ENCODE peak calls at places on chromosomes 13 and 19, in ten cellular contexts. One of them, this sample, is unnamed.

GRCh38 chr19:43534811-43535761 is 2.1 kb downstream of the ZNF575 start:
- DNase-seq in neuronal stem cell: peak
- DNase-seq in A549: peak
- DNase-seq in NB4: peak
- DNase-seq in K562: peak
- DNase-seq in HAP-1: peak
- DNase-seq in transverse colon: peak
- DNase-seq in ovary: peak
- DNase-seq in right lobe of liver: peak
- DNase-seq in uterus: peak
- DNase-seq in this sample: peak

GRCh38 chr13:51919531-51919930 is 57.8 kb downstream of the CCDC70 start:
- DNase-seq in neuronal stem cell: no peak
- DNase-seq in A549: no peak
- DNase-seq in NB4: no peak
- DNase-seq in K562: no peak
- DNase-seq in HAP-1: no peak
- DNase-seq in transverse colon: no peak
- DNase-seq in ovary: no peak
- DNase-seq in right lobe of liver: no peak
- DNase-seq in uterus: no peak
- DNase-seq in this sample: no peak

GRCh38 chr19:53432088-53432661 is 391 bp downstream of the ZNF761 start:
- DNase-seq in neuronal stem cell: peak
- DNase-seq in A549: no peak
- DNase-seq in NB4: peak
- DNase-seq in K562: peak
- DNase-seq in HAP-1: peak
- DNase-seq in transverse colon: peak
- DNase-seq in ovary: peak
- DNase-seq in right lobe of liver: peak
- DNase-seq in uterus: no peak
- DNase-seq in this sample: peak

GRCh38 chr13:110629735-110630134 is 14.4 kb downstream of the NAXD start:
- DNase-seq in neuronal stem cell: no peak
- DNase-seq in A549: no peak
- DNase-seq in NB4: no peak
- DNase-seq in K562: no peak
- DNase-seq in HAP-1: no peak
- DNase-seq in transverse colon: no peak
- DNase-seq in ovary: peak
- DNase-seq in right lobe of liver: no peak
- DNase-seq in uterus: no peak
- DNase-seq in this sample: no peak

GRCh38 chr13:50365683-50366391 is 350.6 kb downstream of the KCNRG start:
- DNase-seq in neuronal stem cell: no peak
- DNase-seq in A549: no peak
- DNase-seq in NB4: peak
- DNase-seq in K562: no peak
- DNase-seq in HAP-1: peak
- DNase-seq in transverse colon: peak
- DNase-seq in ovary: no peak
- DNase-seq in right lobe of liver: no peak
- DNase-seq in uterus: no peak
- DNase-seq in this sample: no peak

GRCh38 chr13:102203718-102204117 is 198.1 kb downstream of the FGF14 start:
- DNase-seq in neuronal stem cell: no peak
- DNase-seq in A549: no peak
- DNase-seq in NB4: no peak
- DNase-seq in K562: no peak
- DNase-seq in HAP-1: no peak
- DNase-seq in transverse colon: no peak
- DNase-seq in ovary: no peak
- DNase-seq in right lobe of liver: no peak
- DNase-seq in uterus: no peak
- DNase-seq in this sample: no peak

GRCh38 chr19:602391-603301 is 13.0 kb downstream of the HCN2 start:
- DNase-seq in neuronal stem cell: no peak
- DNase-seq in A549: no peak
- DNase-seq in NB4: no peak
- DNase-seq in K562: no peak
- DNase-seq in HAP-1: no peak
- DNase-seq in transverse colon: no peak
- DNase-seq in ovary: no peak
- DNase-seq in right lobe of liver: no peak
- DNase-seq in uterus: no peak
- DNase-seq in this sample: no peak

GRCh38 chr13:89846890-89847585 is 1500.4 kb upstream of the MIR17HG start:
- DNase-seq in neuronal stem cell: no peak
- DNase-seq in A549: no peak
- DNase-seq in NB4: no peak
- DNase-seq in K562: no peak
- DNase-seq in HAP-1: no peak
- DNase-seq in transverse colon: no peak
- DNase-seq in ovary: no peak
- DNase-seq in right lobe of liver: no peak
- DNase-seq in uterus: no peak
- DNase-seq in this sample: no peak

GRCh38 chr13:113759525-113760137 is 605 bp downstream of the TMEM255B start:
- DNase-seq in neuronal stem cell: peak
- DNase-seq in A549: peak
- DNase-seq in NB4: no peak
- DNase-seq in K562: no peak
- DNase-seq in HAP-1: peak
- DNase-seq in transverse colon: no peak
- DNase-seq in ovary: peak
- DNase-seq in right lobe of liver: no peak
- DNase-seq in uterus: peak
- DNase-seq in this sample: peak

DNA sequence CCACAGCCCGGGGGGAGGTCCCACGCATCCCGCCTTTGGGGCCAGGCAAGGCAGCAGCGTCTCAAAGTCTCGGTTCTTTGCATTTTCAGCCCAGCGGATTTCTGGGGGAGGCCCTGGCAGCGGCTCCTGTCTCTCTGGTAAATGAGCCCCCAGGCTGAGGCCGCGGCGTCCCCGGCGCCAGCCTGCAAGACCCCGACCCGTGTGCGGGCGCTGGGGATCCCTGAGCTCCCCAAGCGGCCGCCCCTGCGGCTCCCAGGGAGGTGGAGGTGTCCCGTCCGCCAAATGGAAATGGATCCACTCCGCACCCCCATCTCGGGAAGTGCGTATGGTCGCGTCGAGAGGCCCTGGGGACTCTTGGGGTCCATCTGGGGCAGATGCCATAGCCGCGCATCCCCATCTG is 47.1 kb downstream of the COMP start:
- DNase-seq in neuronal stem cell: no peak
- DNase-seq in A549: no peak
- DNase-seq in NB4: no peak
- DNase-seq in K562: no peak
- DNase-seq in HAP-1: no peak
- DNase-seq in transverse colon: no peak
- DNase-seq in ovary: no peak
- DNase-seq in right lobe of liver: no peak
- DNase-seq in uterus: no peak
- DNase-seq in this sample: no peak
- H3K4me3 ChIP-seq in neuronal stem cell: no peak
- H3K4me3 ChIP-seq in A549: no peak
- H3K4me3 ChIP-seq in NB4: no peak
- H3K4me3 ChIP-seq in K562: no peak
- H3K4me3 ChIP-seq in HAP-1: no peak
- H3K4me3 ChIP-seq in transverse colon: no peak
- H3K4me3 ChIP-seq in ovary: no peak
- H3K4me3 ChIP-seq in right lobe of liver: no peak
- H3K4me3 ChIP-seq in uterus: no peak
- H3K4me3 ChIP-seq in this sample: no peak

DNA sequence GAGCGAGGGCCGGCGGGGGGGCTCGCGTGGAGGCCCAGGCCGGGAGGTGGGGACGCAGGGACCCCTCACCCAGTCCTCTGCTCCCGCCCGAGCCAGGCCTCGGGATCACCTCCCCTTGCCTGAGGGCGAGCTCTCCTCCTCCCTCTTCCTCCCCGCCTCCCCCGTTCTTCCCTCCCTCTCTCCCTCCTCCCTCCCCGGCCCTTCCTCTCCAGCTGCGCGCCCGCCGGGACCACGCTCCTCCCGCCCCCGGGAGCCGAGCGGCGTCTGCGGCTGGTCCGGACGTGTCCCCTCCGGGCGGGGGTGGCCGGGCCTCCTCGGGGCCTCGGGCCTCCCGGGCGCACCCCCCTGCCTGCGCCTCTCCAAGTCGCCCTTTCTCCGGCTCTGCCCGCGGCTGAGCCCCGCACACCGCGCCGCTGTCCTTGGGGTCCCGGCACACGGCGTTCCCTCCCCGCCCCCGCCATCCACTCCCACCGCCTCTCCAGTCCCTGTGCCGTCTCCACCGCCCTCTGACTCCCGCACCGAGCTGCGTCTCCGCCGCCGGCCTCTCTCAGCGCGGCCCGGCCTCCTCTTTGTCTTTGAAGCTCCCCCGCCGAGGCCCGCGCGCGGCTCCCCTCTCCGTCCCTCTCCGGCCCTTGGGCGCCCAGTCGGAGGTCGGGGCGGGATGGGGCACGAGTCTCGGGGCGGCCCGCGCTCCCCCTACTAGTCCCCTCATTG is 5.7 kb downstream of the SOX1 start:
- DNase-seq in neuronal stem cell: peak
- DNase-seq in A549: no peak
- DNase-seq in NB4: no peak
- DNase-seq in K562: no peak
- DNase-seq in HAP-1: peak
- DNase-seq in transverse colon: no peak
- DNase-seq in ovary: no peak
- DNase-seq in right lobe of liver: no peak
- DNase-seq in uterus: no peak
- DNase-seq in this sample: peak
- H3K4me3 ChIP-seq in neuronal stem cell: peak
- H3K4me3 ChIP-seq in A549: no peak
- H3K4me3 ChIP-seq in NB4: no peak
- H3K4me3 ChIP-seq in K562: no peak
- H3K4me3 ChIP-seq in HAP-1: peak
- H3K4me3 ChIP-seq in transverse colon: peak
- H3K4me3 ChIP-seq in ovary: no peak
- H3K4me3 ChIP-seq in right lobe of liver: no peak
- H3K4me3 ChIP-seq in uterus: no peak
- H3K4me3 ChIP-seq in this sample: peak

GRCh38 chr19:35856001-35856400 is 710 bp upstream of the KIRREL2 start:
- DNase-seq in neuronal stem cell: peak
- DNase-seq in A549: no peak
- DNase-seq in NB4: no peak
- DNase-seq in K562: no peak
- DNase-seq in HAP-1: peak
- DNase-seq in transverse colon: no peak
- DNase-seq in ovary: no peak
- DNase-seq in right lobe of liver: no peak
- DNase-seq in uterus: no peak
- DNase-seq in this sample: no peak
- H3K4me3 ChIP-seq in neuronal stem cell: peak
- H3K4me3 ChIP-seq in A549: peak
- H3K4me3 ChIP-seq in NB4: no peak
- H3K4me3 ChIP-seq in K562: no peak
- H3K4me3 ChIP-seq in HAP-1: peak
- H3K4me3 ChIP-seq in transverse colon: peak
- H3K4me3 ChIP-seq in ovary: no peak
- H3K4me3 ChIP-seq in right lobe of liver: no peak
- H3K4me3 ChIP-seq in uterus: no peak
- H3K4me3 ChIP-seq in this sample: no peak

GRCh38 chr19:3320853-3321252 is 45.5 kb upstream of the NFIC start:
- DNase-seq in neuronal stem cell: no peak
- DNase-seq in A549: no peak
- DNase-seq in NB4: no peak
- DNase-seq in K562: no peak
- DNase-seq in HAP-1: no peak
- DNase-seq in transverse colon: no peak
- DNase-seq in ovary: no peak
- DNase-seq in right lobe of liver: no peak
- DNase-seq in uterus: no peak
- DNase-seq in this sample: no peak
- H3K4me3 ChIP-seq in neuronal stem cell: no peak
- H3K4me3 ChIP-seq in A549: no peak
- H3K4me3 ChIP-seq in NB4: no peak
- H3K4me3 ChIP-seq in K562: no peak
- H3K4me3 ChIP-seq in HAP-1: no peak
- H3K4me3 ChIP-seq in transverse colon: no peak
- H3K4me3 ChIP-seq in ovary: no peak
- H3K4me3 ChIP-seq in right lobe of liver: no peak
- H3K4me3 ChIP-seq in uterus: no peak
- H3K4me3 ChIP-seq in this sample: no peak

GRCh38 chr19:7874857-7875393 is 735 bp upstream of the PRR36 start:
- DNase-seq in neuronal stem cell: no peak
- DNase-seq in A549: no peak
- DNase-seq in NB4: no peak
- DNase-seq in K562: no peak
- DNase-seq in HAP-1: no peak
- DNase-seq in transverse colon: no peak
- DNase-seq in ovary: peak
- DNase-seq in right lobe of liver: no peak
- DNase-seq in uterus: no peak
- DNase-seq in this sample: no peak
- H3K4me3 ChIP-seq in neuronal stem cell: peak
- H3K4me3 ChIP-seq in A549: peak
- H3K4me3 ChIP-seq in NB4: no peak
- H3K4me3 ChIP-seq in K562: no peak
- H3K4me3 ChIP-seq in HAP-1: peak
- H3K4me3 ChIP-seq in transverse colon: peak
- H3K4me3 ChIP-seq in ovary: no peak
- H3K4me3 ChIP-seq in right lobe of liver: no peak
- H3K4me3 ChIP-seq in uterus: no peak
- H3K4me3 ChIP-seq in this sample: peak